ENCODE peak calls at places on chromosomes 13 and 19, in six cellular contexts. D, L, Y, N, K and P are unnamed samples.
A peak's percentile ranks its signal among the peaks of the same experiment; 100 is the strongest.

GRCh38 chr13:23865065-23865464 is 24.1 kb downstream of the MIPEP start:
- DNase-seq in K (no peak), Y (no peak), N (no peak), D (no peak), L (no peak), P (no peak)

GRCh38 chr19:7833225-7834156 is 3.5 kb downstream of the EVI5L start:
- DNase-seq in N (peak; percentile 41), L (no peak), Y (no peak), K (peak; percentile 50), D (no peak), P (no peak)

GRCh38 chr13:46051958-46052313 is 610 bp downstream of the ZC3H13 start:
- DNase-seq in Y (no peak), K (no peak), N (no peak), D (no peak), L (no peak), P (no peak)

GRCh38 chr19:1527650-1528309 is 3.9 kb downstream of the PLK5 start:
- DNase-seq in L (no peak), N (no peak), Y (no peak), K (no peak), D (no peak), P (no peak)

GRCh38 chr13:40673414-40673813 is 7.0 kb upstream of the FOXO1 start:
- DNase-seq in N (no peak), K (no peak), L (no peak), Y (no peak), D (no peak), P (no peak)

GRCh38 chr19:49591731-49592485 is 926 bp downstream of the PRR12 start:
- DNase-seq in Y (no peak), K (no peak), D (peak; percentile 63), N (peak; percentile 22), L (no peak), P (peak; percentile 49)

GRCh38 chr19:21463449-21464105 is 41.8 kb upstream of the ZNF429 start:
- DNase-seq in K (no peak), Y (no peak), L (peak; percentile 74), N (peak; percentile 85), D (no peak), P (no peak)

GRCh38 chr19:10915511-10916091 is 12.8 kb downstream of the YIPF2 start:
- DNase-seq in L (no peak), Y (no peak), N (no peak), K (no peak), D (no peak), P (no peak)

GRCh38 chr13:48626077-48626449 is 27.7 kb upstream of the CYSLTR2 start:
- DNase-seq in Y (no peak), L (no peak), D (no peak), K (no peak), N (no peak), P (no peak)

GRCh38 chr13:74990992-74991391 is 491.0 kb downstream of the TBC1D4 start:
- DNase-seq in Y (no peak), K (no peak), D (no peak), N (no peak), L (no peak), P (no peak)

GRCh38 chr19:741506-742131 is 9.3 kb upstream of the MISP start:
- DNase-seq in L (no peak), K (no peak), N (no peak), Y (no peak), D (peak; percentile 51), P (no peak)

GRCh38 chr19:33281296-33281926 is 20.9 kb downstream of the CEBPA start:
- DNase-seq in Y (no peak), L (no peak), N (no peak), D (no peak), K (no peak), P (no peak)

GRCh38 chr13:36124236-36124822 is 6.9 kb downstream of the DCLK1 start:
- DNase-seq in Y (no peak), K (no peak), N (no peak), L (no peak), D (no peak), P (no peak)

GRCh38 chr19:23241433-23241832 is 8.8 kb downstream of the ZNF724 start:
- DNase-seq in L (no peak), D (peak; percentile 41), K (no peak), N (no peak), Y (no peak), P (no peak)

GRCh38 chr19:29887498-29887897 is 54.5 kb upstream of the URI1 start:
- DNase-seq in N (no peak), D (peak; percentile 22), Y (no peak), L (no peak), K (no peak), P (no peak)

GRCh38 chr19:4449022-4449825 is 8.4 kb downstream of the UBXN6 start:
- DNase-seq in D (no peak), K (no peak), Y (peak; percentile 60), N (peak; percentile 83), L (no peak), P (no peak)

GRCh38 chr13:99856021-99856420 is 115.5 kb downstream of the ZIC5 start:
- DNase-seq in N (no peak), K (no peak), D (no peak), L (no peak), Y (no peak), P (no peak)

GRCh38 chr19:47377801-47378200 is 28.7 kb downstream of the DHX34 start:
- DNase-seq in Y (no peak), N (no peak), L (no peak), K (no peak), D (no peak), P (no peak)

GRCh38 chr19:29492761-29493160 is 33.0 kb upstream of the VSTM2B start:
- DNase-seq in D (no peak), Y (no peak), N (no peak), L (no peak), K (no peak), P (no peak)

GRCh38 chr13:108155185-108156106 is 59.9 kb downstream of the LIG4 start:
- DNase-seq in K (peak; percentile 82), D (peak; percentile 28), Y (peak; percentile 48), L (peak; percentile 23), N (peak; percentile 49), P (peak; percentile 25)

GRCh38 chr19:29533578-29534544 is 8.1 kb downstream of the VSTM2B start:
- DNase-seq in D (no peak), L (no peak), N (no peak), K (no peak), Y (peak; percentile 11), P (no peak)

GRCh38 chr19:11624064-11624463 is 26.8 kb downstream of the ZNF627 start:
- DNase-seq in N (no peak), K (no peak), D (no peak), Y (no peak), L (no peak), P (no peak)

GRCh38 chr13:65913173-65913572 is 1317.0 kb downstream of the PCDH9 start:
- DNase-seq in L (no peak), Y (no peak), K (no peak), D (no peak), N (no peak), P (no peak)

GRCh38 chr19:41299755-41300089 is 10.2 kb upstream of the CCDC97 start:
- DNase-seq in L (no peak), Y (peak; percentile 76), D (no peak), N (no peak), K (peak; percentile 36), P (no peak)

GRCh38 chr19:45769821-45770191 is 754 bp upstream of the SIX5 start:
- DNase-seq in D (peak; percentile 70), L (no peak), K (no peak), N (peak; percentile 18), Y (peak; percentile 54), P (no peak)

GRCh38 chr13:85828094-85828684 is 29.0 kb upstream of the SLITRK6 start:
- DNase-seq in K (no peak), N (no peak), L (peak; percentile 7), D (peak; percentile 50), Y (no peak), P (no peak)

GRCh38 chr13:107271226-107271625 is 703.3 kb upstream of the ARGLU1 start:
- DNase-seq in N (no peak), K (no peak), L (no peak), Y (no peak), D (no peak), P (no peak)

DNA sequence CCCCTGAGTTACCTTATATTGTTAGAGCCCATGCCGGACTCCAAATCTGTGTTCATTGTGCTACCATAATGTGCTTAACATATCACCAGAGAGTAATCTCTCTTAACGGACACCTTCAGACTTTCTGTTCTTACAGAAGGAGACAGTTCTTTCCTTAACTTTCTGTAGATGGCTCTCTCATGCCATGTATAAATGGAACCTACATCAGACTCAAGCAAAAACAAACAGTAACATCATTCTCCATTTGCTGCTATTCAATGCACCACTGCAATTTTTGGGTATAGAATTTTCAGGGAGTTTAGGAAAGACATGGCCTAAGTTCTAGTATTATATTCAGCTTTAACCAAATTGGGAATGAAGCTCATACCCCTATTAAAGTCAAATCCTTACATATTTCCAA is 12.7 kb upstream of the UGGT2 start:
- DNase-seq in L (no peak), D (no peak), N (no peak), Y (no peak), K (no peak), P (no peak)
- TF ChIP-seq CTCF in L (no peak), D (no peak), N (peak; percentile 18), Y (no peak), K (no peak), P (no peak)

GRCh38 chr19:6800991-6801396 is 28.5 kb downstream of the VAV1 start:
- DNase-seq in L (no peak), N (no peak), D (peak; percentile 46), K (no peak), Y (no peak), P (no peak)

GRCh38 chr19:6806488-6806887 is 34.0 kb downstream of the VAV1 start:
- DNase-seq in D (no peak), N (no peak), L (no peak), Y (no peak), K (no peak), P (no peak)

GRCh38 chr19:6803036-6803404 is 30.5 kb downstream of the VAV1 start:
- DNase-seq in N (no peak), Y (no peak), K (no peak), L (no peak), D (peak; percentile 64), P (peak; percentile 26)

GRCh38 chr19:6801397-6802086 is 29.0 kb downstream of the VAV1 start:
- DNase-seq in N (no peak), Y (peak; percentile 66), K (peak; percentile 33), D (peak; percentile 97), L (peak; percentile 78), P (peak; percentile 89)

GRCh38 chr19:6802336-6803035 is 30.0 kb downstream of the VAV1 start:
- DNase-seq in K (no peak), Y (peak; percentile 52), D (peak; percentile 96), N (no peak), L (peak; percentile 73), P (peak; percentile 64)
- TF ChIP-seq CTCF in K (no peak), Y (no peak), D (peak; percentile 80), N (no peak), L (peak; percentile 22), P (no peak)

GRCh38 chr13:52652980-52653303 is 306 bp downstream of the SUGT1 start:
- DNase-seq in K (no peak), N (no peak), D (no peak), L (peak; percentile 39), Y (no peak), P (no peak)
- TF ChIP-seq CTCF in K (no peak), N (no peak), D (no peak), L (no peak), Y (no peak), P (no peak)

DNA sequence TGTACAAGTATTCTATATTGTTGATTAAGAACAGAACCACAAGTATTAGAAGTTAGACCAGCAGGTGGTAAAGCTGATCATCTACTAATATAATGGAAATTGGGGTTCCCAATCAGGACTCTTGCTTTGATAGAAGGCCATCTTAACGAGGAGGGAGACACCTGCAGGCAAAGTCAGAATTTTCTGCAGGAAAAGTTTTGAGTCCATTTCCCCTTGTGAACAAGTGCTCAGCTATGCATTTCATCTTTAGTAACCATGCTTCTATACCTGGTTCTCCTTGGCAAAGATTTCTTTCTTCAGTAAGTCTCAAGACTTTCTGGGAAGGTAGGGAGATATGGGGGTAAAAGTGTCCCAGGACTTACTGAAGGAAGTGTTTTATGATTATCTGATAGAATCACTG is 36.1 kb upstream of the USPL1 start:
- DNase-seq in N (no peak), D (peak; percentile 59), Y (no peak), K (no peak), L (peak; percentile 35), P (no peak)
- TF ChIP-seq CTCF in N (no peak), D (peak; percentile 85), Y (no peak), K (no peak), L (peak; percentile 39), P (no peak)